ENCODE peak calls at places on chromosomes 2 and 18, in ten cellular contexts. J is globus pallidus, O is left cardiac atrium, G is GM12891, Y is AG20443, A is NCI-H2081, T is fibroblast of mammary gland, L is NCI-H774, W is NCI-H524, P is heart left ventricle. I is an unnamed sample.
A peak's percentile ranks its signal among the peaks of the same experiment; 100 is the strongest.

GRCh38 chr2:219418155-219418569 is at the start of gene DES:
- DNase-seq in J (no peak), O (peak; percentile 70), G (no peak), Y (peak; percentile 51), A (no peak), T (no peak), L (no peak), W (no peak), P (peak; percentile 90), I (no peak)

GRCh38 chr2:42170619-42171395 is 1.7 kb downstream of the EML4 start:
- DNase-seq in J (no peak), O (no peak), G (no peak), Y (no peak), A (no peak), T (no peak), L (no peak), W (no peak), P (no peak), I (peak; percentile 13)

GRCh38 chr2:70948350-70949003 is 12.8 kb downstream of the ATP6V1B1 start:
- DNase-seq in J (peak; percentile 62), O (peak; percentile 85), G (peak; percentile 66), Y (peak; percentile 93), A (peak; percentile 51), T (peak; percentile 76), L (peak; percentile 47), W (peak; percentile 65), P (peak; percentile 82), I (peak; percentile 63)

GRCh38 chr2:238061310-238062202 is 755 bp downstream of the SCLY start:
- DNase-seq in J (peak; percentile 35), O (peak; percentile 33), G (peak; percentile 27), Y (peak; percentile 45), A (peak; percentile 17), T (peak; percentile 51), L (peak; percentile 2), W (peak; percentile 41), P (no peak), I (peak; percentile 21)

GRCh38 chr2:240873805-240874714 is 5.4 kb downstream of the AGXT start:
- DNase-seq in J (no peak), O (no peak), G (no peak), Y (no peak), A (no peak), T (no peak), L (no peak), W (no peak), P (no peak), I (no peak)

GRCh38 chr2:204842731-204843490 is 297.6 kb downstream of the PARD3B start:
- DNase-seq in J (peak; percentile 24), O (peak; percentile 45), G (no peak), Y (peak; percentile 89), A (no peak), T (peak; percentile 93), L (no peak), W (no peak), P (no peak), I (no peak)

GRCh38 chr2:38375711-38376345 is 1.2 kb downstream of the ATL2 start:
- DNase-seq in J (no peak), O (peak; percentile 60), G (no peak), Y (no peak), A (no peak), T (no peak), L (no peak), W (no peak), P (peak; percentile 53), I (no peak)

GRCh38 chr2:195658541-195658890 is 1.5 kb downstream of the SLC39A10 start:
- DNase-seq in J (no peak), O (no peak), G (no peak), Y (peak; percentile 16), A (peak; percentile 8), T (peak; percentile 87), L (peak; percentile 33), W (peak; percentile 49), P (no peak), I (no peak)

GRCh38 chr2:238290715-238291549 is 2.5 kb upstream of the PER2 start:
- DNase-seq in J (no peak), O (no peak), G (no peak), Y (no peak), A (no peak), T (no peak), L (no peak), W (peak; percentile 9), P (no peak), I (no peak)

GRCh38 chr2:108565778-108566375 is 31.6 kb downstream of the LIMS1 start:
- DNase-seq in J (no peak), O (no peak), G (no peak), Y (no peak), A (no peak), T (no peak), L (no peak), W (no peak), P (no peak), I (no peak)

GRCh38 chr18:48139427-48140347 is 209.2 kb upstream of the SMAD2 start:
- DNase-seq in J (no peak), O (peak; percentile 53), G (no peak), Y (no peak), A (peak; percentile 88), T (no peak), L (peak; percentile 71), W (peak; percentile 31), P (peak; percentile 89), I (no peak)

GRCh38 chr2:118580107-118580506 is 267.3 kb downstream of the EN1 start:
- DNase-seq in J (no peak), O (no peak), G (no peak), Y (no peak), A (no peak), T (no peak), L (no peak), W (no peak), P (no peak), I (no peak)

GRCh38 chr2:190533175-190533967 is 1.2 kb downstream of the NEMP2 start:
- DNase-seq in J (no peak), O (no peak), G (no peak), Y (no peak), A (no peak), T (peak; percentile 20), L (no peak), W (no peak), P (no peak), I (no peak)

GRCh38 chr18:67402543-67402942 is 114.0 kb downstream of the DSEL start:
- DNase-seq in J (no peak), O (no peak), G (no peak), Y (peak; percentile 52), A (no peak), T (peak; percentile 70), L (no peak), W (no peak), P (no peak), I (no peak)

GRCh38 chr2:178917555-178917954 is 110.3 kb upstream of the TTN start:
- DNase-seq in J (no peak), O (no peak), G (no peak), Y (no peak), A (no peak), T (no peak), L (no peak), W (no peak), P (no peak), I (no peak)

GRCh38 chr2:47225061-47225783 is 70.1 kb upstream of the STPG4 start:
- DNase-seq in J (no peak), O (peak; percentile 85), G (no peak), Y (peak; percentile 77), A (peak; percentile 36), T (peak; percentile 86), L (peak; percentile 68), W (peak; percentile 98), P (peak; percentile 90), I (peak; percentile 66)

GRCh38 chr2:121722479-121722878 is 14.2 kb downstream of the NIFK start:
- DNase-seq in J (no peak), O (no peak), G (no peak), Y (peak; percentile 64), A (no peak), T (peak; percentile 94), L (no peak), W (no peak), P (no peak), I (no peak)

GRCh38 chr2:33372940-33373553 is 103.4 kb upstream of the RASGRP3 start:
- DNase-seq in J (peak; percentile 54), O (no peak), G (no peak), Y (no peak), A (peak; percentile 51), T (peak; percentile 45), L (peak; percentile 34), W (peak; percentile 53), P (no peak), I (peak; percentile 48)

GRCh38 chr2:196200557-196200956 is 29.2 kb upstream of the STK17B start:
- DNase-seq in J (no peak), O (no peak), G (peak; percentile 22), Y (no peak), A (no peak), T (no peak), L (no peak), W (no peak), P (no peak), I (no peak)

GRCh38 chr18:63604791-63605567 is 17.8 kb downstream of the SERPINB13 start:
- DNase-seq in J (no peak), O (no peak), G (no peak), Y (peak; percentile 41), A (no peak), T (peak; percentile 27), L (no peak), W (peak; percentile 94), P (no peak), I (no peak)

GRCh38 chr2:215452725-215453124 is 16.9 kb upstream of the FN1 start:
- DNase-seq in J (no peak), O (no peak), G (no peak), Y (no peak), A (no peak), T (no peak), L (no peak), W (no peak), P (no peak), I (no peak)

GRCh38 chr2:152573168-152573567 is 144.1 kb downstream of the PRPF40A start:
- DNase-seq in J (peak; percentile 67), O (no peak), G (peak; percentile 20), Y (peak; percentile 82), A (no peak), T (peak; percentile 97), L (no peak), W (no peak), P (no peak), I (no peak)

GRCh38 chr2:151083864-151084263 is 177.8 kb downstream of the RBM43 start:
- DNase-seq in J (no peak), O (no peak), G (no peak), Y (no peak), A (no peak), T (no peak), L (no peak), W (no peak), P (no peak), I (no peak)

GRCh38 chr2:46296216-46296839 is 879 bp upstream of the EPAS1 start:
- DNase-seq in J (peak; percentile 37), O (peak; percentile 64), G (no peak), Y (no peak), A (no peak), T (no peak), L (no peak), W (peak; percentile 51), P (peak; percentile 72), I (no peak)

GRCh38 chr2:228602277-228602676 is 420.8 kb upstream of the SPHKAP start:
- DNase-seq in J (no peak), O (no peak), G (no peak), Y (no peak), A (no peak), T (peak; percentile 75), L (no peak), W (no peak), P (no peak), I (no peak)

GRCh38 chr18:46224181-46224775 is 120.1 kb downstream of the HAUS1 start:
- DNase-seq in J (no peak), O (no peak), G (no peak), Y (no peak), A (no peak), T (no peak), L (no peak), W (no peak), P (no peak), I (no peak)

GRCh38 chr2:10619643-10620042 is 70.1 kb downstream of the NOL10 start:
- DNase-seq in J (no peak), O (no peak), G (no peak), Y (no peak), A (no peak), T (peak; percentile 10), L (no peak), W (no peak), P (no peak), I (no peak)

GRCh38 chr2:221999702-222000101 is 299.1 kb downstream of the PAX3 start:
- DNase-seq in J (no peak), O (no peak), G (no peak), Y (no peak), A (no peak), T (peak; percentile 93), L (no peak), W (no peak), P (no peak), I (no peak)

I was measured in NCI-H2227 treated with DMSO at 0.1 percent for 48 hours.